ENCODE peak calls at places on chromosomes 6 and 20, in six cellular contexts. T, D, J, O, Z and U are unnamed samples.

GRCh38 chr6:168403370-168404005 is 37.5 kb upstream of the SMOC2 start:
- DNase-seq in T (no peak), D (no peak), J (no peak), O (no peak), Z (no peak), U (no peak)

GRCh38 chr6:101458341-101458740 is 64.8 kb downstream of the GRIK2 start:
- DNase-seq in T (no peak), D (no peak), J (no peak), O (no peak), Z (no peak), U (no peak)

GRCh38 chr6:13526718-13527668 is 39.6 kb upstream of the GFOD1 start:
- DNase-seq in T (peak; percentile 59), D (peak; percentile 72), J (no peak), O (no peak), Z (peak; percentile 99), U (peak; percentile 29)

GRCh38 chr20:38201356-38201755 is 36.3 kb upstream of the TGM2 start:
- DNase-seq in T (no peak), D (no peak), J (no peak), O (no peak), Z (no peak), U (no peak)

GRCh38 chr6:76275746-76276145 is 203.3 kb upstream of the IMPG1 start:
- DNase-seq in T (no peak), D (no peak), J (peak; percentile 58), O (no peak), Z (no peak), U (no peak)

GRCh38 chr20:44644384-44645131 is 6.9 kb downstream of the ADA start:
- DNase-seq in T (peak; percentile 40), D (no peak), J (no peak), O (no peak), Z (no peak), U (no peak)

GRCh38 chr6:41636803-41637178 is 1.5 kb upstream of the MDFI start:
- DNase-seq in T (no peak), D (no peak), J (peak; percentile 86), O (no peak), Z (no peak), U (no peak)

GRCh38 chr20:35187584-35188190 is 15.8 kb downstream of the PROCR start:
- DNase-seq in T (no peak), D (no peak), J (no peak), O (no peak), Z (no peak), U (no peak)

GRCh38 chr6:35230950-35231349 is 17.2 kb downstream of the SCUBE3 start:
- DNase-seq in T (peak; percentile 84), D (no peak), J (no peak), O (no peak), Z (no peak), U (peak; percentile 72)